ENCODE peak calls at places on chromosome 14, in four cellular contexts. One of them, this sample, is unnamed.

GRCh38 chr14:85420707-85421106 is 109.2 kb upstream of the FLRT2 start:
- DNase-seq in heart left ventricle: no peak
- DNase-seq in lower leg skin: no peak
- DNase-seq in right lobe of liver: no peak
- DNase-seq in this sample: no peak

GRCh38 chr14:52023518-52023917 is 34.2 kb downstream of the RTRAF start:
- DNase-seq in heart left ventricle: no peak
- DNase-seq in lower leg skin: no peak
- DNase-seq in right lobe of liver: no peak
- DNase-seq in this sample: no peak

GRCh38 chr14:79781882-79782281 is 429.4 kb downstream of the DIO2 start:
- DNase-seq in heart left ventricle: no peak
- DNase-seq in lower leg skin: no peak
- DNase-seq in right lobe of liver: no peak
- DNase-seq in this sample: no peak

GRCh38 chr14:39491134-39491541 is 58.9 kb upstream of the FBXO33 start:
- DNase-seq in heart left ventricle: no peak
- DNase-seq in lower leg skin: no peak
- DNase-seq in right lobe of liver: no peak
- DNase-seq in this sample: no peak

GRCh38 chr14:95523818-95524448 is 7.5 kb upstream of the SYNE3 start:
- DNase-seq in heart left ventricle: peak
- DNase-seq in lower leg skin: no peak
- DNase-seq in right lobe of liver: peak
- DNase-seq in this sample: no peak

GRCh38 chr14:95273041-95273978 is 46.4 kb downstream of the CLMN start:
- DNase-seq in heart left ventricle: no peak
- DNase-seq in lower leg skin: no peak
- DNase-seq in right lobe of liver: no peak
- DNase-seq in this sample: no peak

GRCh38 chr14:68042591-68043210 is 223.1 kb downstream of the RAD51B start:
- DNase-seq in heart left ventricle: no peak
- DNase-seq in lower leg skin: peak
- DNase-seq in right lobe of liver: no peak
- DNase-seq in this sample: no peak

GRCh38 chr14:77315115-77315944 is 5.4 kb downstream of the POMT2 start:
- DNase-seq in heart left ventricle: no peak
- DNase-seq in lower leg skin: no peak
- DNase-seq in right lobe of liver: no peak
- DNase-seq in this sample: no peak

GRCh38 chr14:103104654-103105511 is 10.4 kb downstream of the EXOC3L4 start:
- DNase-seq in heart left ventricle: peak
- DNase-seq in lower leg skin: no peak
- DNase-seq in right lobe of liver: no peak
- DNase-seq in this sample: peak

GRCh38 chr14:20631023-20631820 is 10.3 kb downstream of the OR6S1 start:
- DNase-seq in heart left ventricle: no peak
- DNase-seq in lower leg skin: no peak
- DNase-seq in right lobe of liver: no peak
- DNase-seq in this sample: peak

GRCh38 chr14:76101384-76101783 is 50.3 kb upstream of the GPATCH2L start:
- DNase-seq in heart left ventricle: no peak
- DNase-seq in lower leg skin: no peak
- DNase-seq in right lobe of liver: no peak
- DNase-seq in this sample: no peak

GRCh38 chr14:104442107-104442551 is 137.4 kb upstream of the C14orf180 start:
- DNase-seq in heart left ventricle: no peak
- DNase-seq in lower leg skin: peak
- DNase-seq in right lobe of liver: peak
- DNase-seq in this sample: no peak

GRCh38 chr14:82689948-82690347 is 1156.3 kb upstream of the SEL1L start:
- DNase-seq in heart left ventricle: no peak
- DNase-seq in lower leg skin: no peak
- DNase-seq in right lobe of liver: no peak
- DNase-seq in this sample: no peak

GRCh38 chr14:68979722-68980552 is 835 bp upstream of the ACTN1 start:
- DNase-seq in heart left ventricle: peak
- DNase-seq in lower leg skin: no peak
- DNase-seq in right lobe of liver: peak
- DNase-seq in this sample: peak

GRCh38 chr14:105010891-105011291 is 10.0 kb downstream of the CDCA4 start:
- DNase-seq in heart left ventricle: no peak
- DNase-seq in lower leg skin: no peak
- DNase-seq in right lobe of liver: no peak
- DNase-seq in this sample: no peak

GRCh38 chr14:27608377-27608776 is 1010.5 kb upstream of the NOVA1 start:
- DNase-seq in heart left ventricle: no peak
- DNase-seq in lower leg skin: no peak
- DNase-seq in right lobe of liver: no peak
- DNase-seq in this sample: no peak

GRCh38 chr14:93073833-93074769 is 41.6 kb downstream of the ITPK1 start:
- DNase-seq in heart left ventricle: peak
- DNase-seq in lower leg skin: peak
- DNase-seq in right lobe of liver: peak
- DNase-seq in this sample: no peak

GRCh38 chr14:95040723-95041476 is 116.4 kb downstream of the DICER1 start:
- DNase-seq in heart left ventricle: no peak
- DNase-seq in lower leg skin: peak
- DNase-seq in right lobe of liver: no peak
- DNase-seq in this sample: no peak

GRCh38 chr14:92558319-92558718 is 44.7 kb downstream of the RIN3 start:
- DNase-seq in heart left ventricle: no peak
- DNase-seq in lower leg skin: no peak
- DNase-seq in right lobe of liver: no peak
- DNase-seq in this sample: no peak

GRCh38 chr14:41476526-41476925 is 130.2 kb upstream of the LRFN5 start:
- DNase-seq in heart left ventricle: no peak
- DNase-seq in lower leg skin: no peak
- DNase-seq in right lobe of liver: no peak
- DNase-seq in this sample: no peak

GRCh38 chr14:92973265-92973797 is 50.4 kb downstream of the CHGA start:
- DNase-seq in heart left ventricle: peak
- DNase-seq in lower leg skin: peak
- DNase-seq in right lobe of liver: peak
- DNase-seq in this sample: peak

GRCh38 chr14:77043984-77044485 is 15.5 kb upstream of the IRF2BPL start:
- DNase-seq in heart left ventricle: no peak
- DNase-seq in lower leg skin: no peak
- DNase-seq in right lobe of liver: no peak
- DNase-seq in this sample: no peak

GRCh38 chr14:90970167-90970600 is 90.3 kb downstream of the RPS6KA5 start:
- DNase-seq in heart left ventricle: no peak
- DNase-seq in lower leg skin: no peak
- DNase-seq in right lobe of liver: no peak
- DNase-seq in this sample: no peak

GRCh38 chr14:93317836-93318807 is 14.7 kb downstream of the BTBD7 start:
- DNase-seq in heart left ventricle: no peak
- DNase-seq in lower leg skin: no peak
- DNase-seq in right lobe of liver: no peak
- DNase-seq in this sample: no peak

GRCh38 chr14:24712909-24713308 is 78.9 kb upstream of the GZMB start:
- DNase-seq in heart left ventricle: no peak
- DNase-seq in lower leg skin: no peak
- DNase-seq in right lobe of liver: no peak
- DNase-seq in this sample: no peak

GRCh38 chr14:31855262-31855661 is 221.8 kb upstream of the ARHGAP5 start:
- DNase-seq in heart left ventricle: no peak
- DNase-seq in lower leg skin: no peak
- DNase-seq in right lobe of liver: no peak
- DNase-seq in this sample: no peak

GRCh38 chr14:99159341-99160340 is 112.4 kb downstream of the BCL11B start:
- DNase-seq in heart left ventricle: no peak
- DNase-seq in lower leg skin: no peak
- DNase-seq in right lobe of liver: no peak
- DNase-seq in this sample: no peak

GRCh38 chr14:71967709-71968108 is 35.5 kb downstream of the RGS6 start:
- DNase-seq in heart left ventricle: no peak
- DNase-seq in lower leg skin: no peak
- DNase-seq in right lobe of liver: no peak
- DNase-seq in this sample: no peak

GRCh38 chr14:75318353-75318752 is 39.7 kb downstream of the FOS start:
- DNase-seq in heart left ventricle: no peak
- DNase-seq in lower leg skin: no peak
- DNase-seq in right lobe of liver: no peak
- DNase-seq in this sample: no peak

GRCh38 chr14:75283162-75283883 is 4.7 kb downstream of the FOS start:
- DNase-seq in heart left ventricle: no peak
- DNase-seq in lower leg skin: no peak
- DNase-seq in right lobe of liver: no peak
- DNase-seq in this sample: no peak

GRCh38 chr14:32201816-32202467 is at the start of gene RNU6-7:
- DNase-seq in heart left ventricle: peak
- DNase-seq in lower leg skin: no peak
- DNase-seq in right lobe of liver: no peak
- DNase-seq in this sample: peak

GRCh38 chr14:104116544-104117340 is 21.6 kb upstream of the KIF26A start:
- DNase-seq in heart left ventricle: peak
- DNase-seq in lower leg skin: no peak
- DNase-seq in right lobe of liver: peak
- DNase-seq in this sample: peak

GRCh38 chr14:94390372-94391086 is 2.1 kb upstream of the SERPINA1 start:
- DNase-seq in heart left ventricle: peak
- DNase-seq in lower leg skin: no peak
- DNase-seq in right lobe of liver: peak
- DNase-seq in this sample: no peak

GRCh38 chr14:83217492-83217891 is 1683.8 kb upstream of the SEL1L start:
- DNase-seq in heart left ventricle: no peak
- DNase-seq in lower leg skin: peak
- DNase-seq in right lobe of liver: no peak
- DNase-seq in this sample: no peak

GRCh38 chr14:40599726-40600125 is 1007.0 kb upstream of the LRFN5 start:
- DNase-seq in heart left ventricle: no peak
- DNase-seq in lower leg skin: no peak
- DNase-seq in right lobe of liver: no peak
- DNase-seq in this sample: no peak

GRCh38 chr14:99598774-99599173 is 5.2 kb downstream of the CCDC85C start:
- DNase-seq in heart left ventricle: no peak
- DNase-seq in lower leg skin: no peak
- DNase-seq in right lobe of liver: no peak
- DNase-seq in this sample: no peak

GRCh38 chr14:106844608-106845285 is 1318.4 kb downstream of the TMEM121 start:
- DNase-seq in heart left ventricle: peak
- DNase-seq in lower leg skin: peak
- DNase-seq in right lobe of liver: peak
- DNase-seq in this sample: peak

GRCh38 chr14:81172353-81172752 is 48.4 kb downstream of the GTF2A1 start:
- DNase-seq in heart left ventricle: no peak
- DNase-seq in lower leg skin: no peak
- DNase-seq in right lobe of liver: no peak
- DNase-seq in this sample: no peak

GRCh38 chr14:104187121-104187889 is 48.9 kb downstream of the KIF26A start:
- DNase-seq in heart left ventricle: no peak
- DNase-seq in lower leg skin: no peak
- DNase-seq in right lobe of liver: no peak
- DNase-seq in this sample: no peak

GRCh38 chr14:94680498-94681288 is 68.5 kb downstream of the SERPINA3 start:
- DNase-seq in heart left ventricle: no peak
- DNase-seq in lower leg skin: no peak
- DNase-seq in right lobe of liver: peak
- DNase-seq in this sample: no peak

GRCh38 chr14:50533314-50533705 is 941 bp upstream of the MAP4K5 start:
- DNase-seq in heart left ventricle: no peak
- DNase-seq in lower leg skin: no peak
- DNase-seq in right lobe of liver: no peak
- DNase-seq in this sample: no peak
- H3K4me3 ChIP-seq in heart left ventricle: peak
- H3K4me3 ChIP-seq in lower leg skin: peak
- H3K4me3 ChIP-seq in right lobe of liver: no peak
- H3K4me3 ChIP-seq in this sample: no peak

DNA sequence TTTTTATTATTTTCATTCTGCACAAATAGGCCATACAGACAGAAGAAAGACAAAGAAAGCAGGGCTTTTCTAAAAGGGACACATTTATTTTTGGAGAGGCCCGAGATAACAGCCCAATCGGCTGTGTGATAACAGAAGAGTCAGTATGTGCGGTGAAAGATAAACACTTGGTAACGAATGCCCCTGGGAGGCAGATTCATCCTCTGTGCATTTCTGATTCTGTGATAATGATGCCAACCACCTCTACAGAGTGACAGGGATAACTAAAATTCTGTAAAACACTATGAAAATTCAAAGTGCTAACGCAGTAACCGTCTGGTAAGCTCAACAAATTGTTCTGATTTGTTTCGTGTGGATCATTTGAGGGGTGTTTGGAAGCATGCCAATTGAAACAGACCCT is 76.4 kb downstream of the ESR2 start:
- DNase-seq in heart left ventricle: no peak
- DNase-seq in lower leg skin: no peak
- DNase-seq in right lobe of liver: no peak
- DNase-seq in this sample: no peak
- TF ChIP-seq POLR2A in heart left ventricle: no peak
- TF ChIP-seq POLR2A in lower leg skin: no peak
- TF ChIP-seq POLR2A in right lobe of liver: no peak
- TF ChIP-seq POLR2A in this sample: no peak

DNA sequence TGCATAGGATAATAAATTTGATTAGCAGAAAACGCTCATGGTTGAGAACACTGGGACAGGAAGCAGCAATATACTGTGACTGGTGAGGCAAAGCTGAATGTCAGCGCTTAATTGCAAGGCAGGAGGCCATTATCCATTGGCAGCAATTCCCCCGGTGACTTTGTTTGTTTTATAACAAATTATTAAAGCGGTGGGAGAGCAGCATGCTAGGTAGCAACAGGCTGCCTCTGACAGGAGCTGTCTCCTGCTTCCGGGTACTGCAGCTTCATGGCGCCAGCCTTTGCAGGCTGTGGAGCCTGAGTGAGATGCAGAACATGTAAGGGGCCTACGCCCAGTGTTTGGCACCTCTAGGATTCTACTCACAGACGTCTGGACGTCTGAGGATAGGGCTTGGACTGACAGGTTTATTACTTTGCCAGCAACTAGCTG is 82.2 kb upstream of the SSTR1 start:
- DNase-seq in heart left ventricle: no peak
- DNase-seq in lower leg skin: no peak
- DNase-seq in right lobe of liver: peak
- DNase-seq in this sample: no peak
- H3K4me3 ChIP-seq in heart left ventricle: no peak
- H3K4me3 ChIP-seq in lower leg skin: no peak
- H3K4me3 ChIP-seq in right lobe of liver: no peak
- H3K4me3 ChIP-seq in this sample: no peak

GRCh38 chr14:102015771-102016170 is 51.4 kb downstream of the DYNC1H1 start:
- DNase-seq in heart left ventricle: no peak
- DNase-seq in lower leg skin: no peak
- DNase-seq in right lobe of liver: no peak
- DNase-seq in this sample: no peak

GRCh38 chr14:102020058-102020971 is 55.9 kb downstream of the DYNC1H1 start:
- DNase-seq in heart left ventricle: no peak
- DNase-seq in lower leg skin: no peak
- DNase-seq in right lobe of liver: no peak
- DNase-seq in this sample: no peak

GRCh38 chr14:102019141-102019540 is 54.8 kb downstream of the DYNC1H1 start:
- DNase-seq in heart left ventricle: no peak
- DNase-seq in lower leg skin: no peak
- DNase-seq in right lobe of liver: no peak
- DNase-seq in this sample: no peak

GRCh38 chr14:102016420-102017090 is 52.2 kb downstream of the DYNC1H1 start:
- DNase-seq in heart left ventricle: no peak
- DNase-seq in lower leg skin: no peak
- DNase-seq in right lobe of liver: no peak
- DNase-seq in this sample: no peak

GRCh38 chr14:102018251-102018650 is 53.9 kb downstream of the DYNC1H1 start:
- DNase-seq in heart left ventricle: no peak
- DNase-seq in lower leg skin: no peak
- DNase-seq in right lobe of liver: no peak
- DNase-seq in this sample: no peak
- TF ChIP-seq POLR2A in heart left ventricle: no peak
- TF ChIP-seq POLR2A in lower leg skin: no peak
- TF ChIP-seq POLR2A in right lobe of liver: no peak
- TF ChIP-seq POLR2A in this sample: no peak